ENCODE peak calls at places on chromosomes 13 and 19, in ten cellular contexts. D is sigmoid colon, G is GM12878, S is stomach, U is AG04450, E is fibroblast of pulmonary artery, L is cardiac muscle cell, F is heart right ventricle, H is fibroblast of the aortic adventitia, B is body of pancreas. Z is an unnamed sample.

GRCh38 chr19:49020931-49021895 is 2.9 kb downstream of the CGB3 start:
- DNase-seq in H (no peak), D (no peak), F (no peak), G (no peak), B (no peak), E (no peak), L (peak), U (no peak), S (no peak), Z (no peak)

GRCh38 chr13:57857945-57858344 is 226.4 kb downstream of the PCDH17 start:
- DNase-seq in B (no peak), L (no peak), F (no peak), H (no peak), D (no peak), G (no peak), S (no peak), E (no peak), U (no peak), Z (no peak)

GRCh38 chr13:52118595-52118994 is 10.3 kb downstream of the NEK5 start:
- DNase-seq in E (no peak), D (no peak), L (no peak), H (no peak), F (no peak), S (no peak), U (no peak), G (no peak), B (no peak), Z (no peak)

GRCh38 chr13:68190826-68191225 is 960.7 kb upstream of the PCDH9 start:
- DNase-seq in B (no peak), S (no peak), F (no peak), H (peak), U (no peak), L (no peak), D (no peak), E (peak), G (no peak), Z (no peak)

GRCh38 chr13:43546260-43546659 is 240.5 kb downstream of the ENOX1 start:
- DNase-seq in L (peak), E (peak), H (peak), B (no peak), F (peak), U (no peak), G (no peak), D (no peak), S (no peak), Z (no peak)

GRCh38 chr19:35549174-35549788 is 3.9 kb downstream of the TMEM147 start:
- DNase-seq in B (peak), L (peak), E (peak), H (peak), D (no peak), U (no peak), S (peak), G (no peak), F (no peak), Z (no peak)

GRCh38 chr19:48752511-48753365 is at the start of gene FUT1:
- DNase-seq in B (peak), H (no peak), U (no peak), D (peak), L (peak), G (no peak), S (peak), E (no peak), F (peak), Z (no peak)

GRCh38 chr19:15015946-15016542 is 33.2 kb upstream of the CASP14 start:
- DNase-seq in U (no peak), F (no peak), G (no peak), E (peak), S (no peak), H (no peak), L (peak), B (peak), D (no peak), Z (no peak)

GRCh38 chr19:28985201-28985600 is 227.8 kb downstream of the UQCRFS1 start:
- DNase-seq in U (no peak), H (no peak), E (no peak), D (no peak), B (no peak), S (no peak), G (no peak), L (no peak), F (no peak), Z (no peak)

GRCh38 chr19:19997656-19998268 is 41.5 kb downstream of the ZNF682 start:
- DNase-seq in D (no peak), L (peak), E (no peak), F (peak), U (no peak), S (peak), H (no peak), G (no peak), B (peak), Z (no peak)

GRCh38 chr13:74771964-74772363 is 637.8 kb upstream of the KLF12 start:
- DNase-seq in U (no peak), F (no peak), G (no peak), H (peak), E (peak), S (no peak), D (no peak), B (no peak), L (no peak), Z (no peak)

GRCh38 chr19:15937771-15938170 is 3.4 kb upstream of the CYP4F11 start:
- DNase-seq in L (no peak), E (no peak), B (no peak), G (no peak), H (no peak), S (no peak), F (no peak), D (no peak), U (no peak), Z (no peak)

GRCh38 chr19:4369888-4370260 is 26.5 kb downstream of the MPND start:
- DNase-seq in D (no peak), L (peak), B (no peak), G (no peak), F (peak), H (no peak), U (no peak), S (peak), E (no peak), Z (no peak)
- H3K4me3 ChIP-seq in D (no peak), L (no peak), B (no peak), G (peak), F (peak), H (no peak), U (no peak), S (peak), E (no peak), Z (no peak)

GRCh38 chr19:13868663-13869062 is 8.3 kb upstream of the NANOS3 start:
- DNase-seq in B (no peak), D (no peak), L (no peak), F (no peak), H (no peak), U (no peak), G (no peak), E (no peak), S (no peak), Z (no peak)

GRCh38 chr19:13865578-13866462 is 11.1 kb upstream of the NANOS3 start:
- DNase-seq in L (peak), U (no peak), H (no peak), F (no peak), S (no peak), E (no peak), B (peak), G (no peak), D (no peak), Z (no peak)

GRCh38 chr19:13872339-13872694 is 4.6 kb upstream of the NANOS3 start:
- DNase-seq in H (no peak), U (no peak), B (no peak), D (no peak), E (no peak), F (no peak), L (no peak), S (no peak), G (no peak), Z (no peak)

GRCh38 chr19:13866463-13867046 is 10.4 kb upstream of the NANOS3 start:
- DNase-seq in U (no peak), H (no peak), F (no peak), B (no peak), L (no peak), G (no peak), D (no peak), E (no peak), S (no peak), Z (no peak)

DNA sequence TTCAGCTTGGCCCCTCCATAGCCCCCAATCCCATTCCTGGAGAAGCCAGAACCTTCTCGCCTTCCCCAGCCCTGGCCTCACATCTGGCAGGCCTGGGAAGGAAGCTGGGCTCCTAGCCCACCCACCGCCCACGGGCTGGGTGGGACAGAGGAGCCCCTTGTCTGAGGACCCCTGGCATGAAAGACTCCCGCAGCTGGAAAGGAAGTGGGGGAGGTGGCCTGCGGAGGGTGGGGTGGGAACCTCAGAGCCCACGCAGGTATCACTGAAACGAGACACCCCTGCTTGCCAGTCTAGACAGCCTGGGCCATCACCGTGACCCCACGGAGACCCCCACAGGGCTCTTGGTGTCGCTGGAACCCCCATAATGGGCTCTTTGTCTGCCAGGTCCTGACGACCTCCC is 7.6 kb upstream of the NANOS3 start:
- DNase-seq in G (no peak), F (no peak), E (no peak), B (no peak), H (no peak), L (no peak), U (no peak), S (no peak), D (no peak), Z (no peak)
- TF ChIP-seq CTCF in G (no peak), F (no peak), E (no peak), B (no peak), H (no peak), L (no peak), U (no peak), S (no peak), D (no peak), Z (no peak)

GRCh38 chr19:21568816-21569496 is 63.6 kb downstream of the ZNF429 start:
- DNase-seq in D (peak), B (peak), L (no peak), H (peak), S (peak), E (peak), F (peak), U (no peak), G (no peak), Z (peak)
- H3K4me3 ChIP-seq in D (peak), B (no peak), L (no peak), H (peak), S (peak), E (no peak), F (peak), U (no peak), G (no peak), Z (peak)

GRCh38 chr13:97506511-97506910 is 72.5 kb downstream of the RAP2A start:
- DNase-seq in E (peak), S (no peak), D (no peak), B (no peak), H (peak), G (no peak), U (peak), L (no peak), F (no peak), Z (no peak)
- TF ChIP-seq CTCF in E (no peak), S (no peak), D (no peak), B (no peak), H (no peak), G (no peak), U (no peak), L (peak), F (no peak), Z (no peak)

DNA sequence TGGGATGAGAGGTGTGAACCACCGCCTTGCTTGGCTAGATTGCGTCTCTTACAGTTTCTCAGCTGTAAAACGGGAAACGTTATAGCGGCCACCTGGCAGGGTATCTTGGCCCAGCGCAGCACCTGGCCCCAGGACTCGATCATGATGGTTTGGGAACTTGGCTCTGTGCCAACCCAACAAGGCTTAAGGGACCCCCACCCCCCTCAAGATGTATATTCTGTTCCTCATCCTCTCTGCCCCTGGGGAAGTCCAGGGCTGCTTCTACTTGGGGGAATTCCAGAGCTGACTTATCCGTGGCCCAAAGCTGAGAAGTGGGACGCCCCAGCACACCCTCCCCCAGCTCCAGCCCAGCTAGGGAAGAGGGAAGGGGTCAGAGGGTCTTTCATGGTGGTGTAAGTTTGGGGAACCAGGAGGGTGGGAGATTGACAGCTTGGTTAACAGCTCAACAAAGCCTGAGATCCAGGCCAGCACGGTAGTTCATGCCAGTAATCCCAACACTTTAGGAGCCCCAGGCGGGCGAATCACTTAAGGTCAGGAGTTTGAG is 695 bp downstream of the ICAM1 start:
- DNase-seq in U (no peak), B (no peak), H (peak), F (no peak), L (no peak), S (no peak), D (no peak), E (peak), G (no peak), Z (no peak)
- H3K4me3 ChIP-seq in U (peak), B (no peak), H (peak), F (peak), L (no peak), S (peak), D (peak), E (peak), G (peak), Z (peak)

DNA sequence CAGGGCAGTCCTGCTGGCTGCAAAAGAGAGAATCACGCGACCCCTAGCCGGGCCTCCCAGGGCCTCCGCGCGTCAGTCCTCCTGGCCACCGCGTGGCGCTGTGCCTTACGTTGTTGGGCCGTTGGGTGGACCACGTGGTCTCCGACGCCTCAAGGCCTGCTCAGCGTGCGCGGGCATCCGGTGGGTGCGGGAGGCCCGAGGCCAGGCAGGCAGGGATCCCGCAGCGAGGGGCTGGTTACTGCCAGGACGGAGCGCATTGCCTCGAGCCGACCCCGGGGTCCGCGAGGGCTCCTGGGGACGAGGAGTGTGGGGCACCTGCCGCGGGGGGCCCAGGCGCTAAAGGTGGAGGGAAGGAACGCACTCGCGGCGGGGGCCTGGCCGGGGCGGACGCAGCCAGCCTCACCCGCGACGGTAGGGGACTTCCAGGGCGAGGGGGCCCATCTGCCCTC is at the start of gene TDRD12:
- DNase-seq in S (no peak), L (no peak), U (no peak), D (no peak), E (no peak), B (no peak), G (no peak), F (peak), H (no peak), Z (no peak)
- TF ChIP-seq CTCF in S (no peak), L (no peak), U (no peak), D (no peak), E (no peak), B (no peak), G (no peak), F (no peak), H (no peak), Z (no peak)

Z was measured in BJ.